ENCODE peak calls at places on chromosomes 13 and 19, in ten cellular contexts. D is HS-5; W is LoVo; T is GM20000; I is stimulated activated CD4-positive, alpha-beta T cell treated with anti-CD3 and anti-CD28 coated beads, Interleukin-4, amount 100 ng/mL, for 48 hours; X is GM12865; Y is type B pancreatic cell; F is HuH-7.5; R is skeletal muscle cell; B is T-cell. K is an unnamed sample.

GRCh38 chr13:36101157-36101556 is 30.0 kb downstream of the DCLK1 start:
- DNase-seq in D (no peak), W (no peak), T (no peak), I (no peak), X (no peak), Y (no peak), F (no peak), R (no peak), B (no peak), K (no peak)

GRCh38 chr13:84255226-84255625 is 373.0 kb upstream of the SLITRK1 start:
- DNase-seq in D (no peak), W (no peak), T (no peak), I (no peak), X (no peak), Y (no peak), F (no peak), R (no peak), B (no peak), K (no peak)

GRCh38 chr19:13169769-13170168 is 19.6 kb downstream of the IER2 start:
- DNase-seq in D (no peak), W (peak; percentile 86), T (no peak), I (no peak), X (no peak), Y (no peak), F (peak; percentile 58), R (no peak), B (no peak), K (no peak)

GRCh38 chr13:72504026-72504925 is 223.2 kb downstream of the MZT1 start:
- DNase-seq in D (no peak), W (no peak), T (no peak), I (no peak), X (no peak), Y (no peak), F (no peak), R (no peak), B (no peak), K (no peak)

GRCh38 chr19:10936661-10937084 is 8.1 kb downstream of the TIMM29 start:
- DNase-seq in D (peak; percentile 69), W (peak; percentile 79), T (peak; percentile 66), I (peak; percentile 15), X (peak; percentile 79), Y (no peak), F (no peak), R (peak; percentile 39), B (peak; percentile 27), K (peak; percentile 62)

GRCh38 chr19:43584484-43584883 is 8.9 kb downstream of the PINLYP start:
- DNase-seq in D (no peak), W (no peak), T (no peak), I (no peak), X (no peak), Y (no peak), F (no peak), R (no peak), B (no peak), K (no peak)

GRCh38 chr13:21752501-21752900 is 81.6 kb downstream of the FGF9 start:
- DNase-seq in D (no peak), W (no peak), T (no peak), I (no peak), X (no peak), Y (no peak), F (no peak), R (no peak), B (no peak), K (no peak)

GRCh38 chr19:36060430-36060829 is 5.7 kb downstream of the WDR62 start:
- DNase-seq in D (no peak), W (no peak), T (peak; percentile 65), I (no peak), X (peak; percentile 36), Y (no peak), F (peak; percentile 73), R (no peak), B (no peak), K (peak; percentile 11)

GRCh38 chr13:31476266-31476665 is 263.1 kb upstream of the RXFP2 start:
- DNase-seq in D (peak; percentile 49), W (no peak), T (no peak), I (no peak), X (no peak), Y (no peak), F (no peak), R (peak; percentile 71), B (no peak), K (no peak)

GRCh38 chr19:18117692-18118378 is 20.3 kb downstream of the MAST3 start:
- DNase-seq in D (peak; percentile 33), W (peak; percentile 93), T (peak; percentile 100), I (peak; percentile 93), X (peak; percentile 95), Y (peak; percentile 96), F (peak; percentile 97), R (no peak), B (peak; percentile 91), K (peak; percentile 76)

GRCh38 chr19:45184115-45184514 is 5.5 kb downstream of the BLOC1S3 start:
- DNase-seq in D (no peak), W (no peak), T (no peak), I (no peak), X (no peak), Y (no peak), F (no peak), R (no peak), B (no peak), K (no peak)

GRCh38 chr13:110923777-110924638 is 9.1 kb upstream of the ANKRD10 start:
- DNase-seq in D (no peak), W (no peak), T (no peak), I (no peak), X (no peak), Y (no peak), F (no peak), R (no peak), B (no peak), K (no peak)

GRCh38 chr13:109990296-109990695 is 203.9 kb upstream of the IRS2 start:
- DNase-seq in D (no peak), W (no peak), T (no peak), I (no peak), X (no peak), Y (no peak), F (no peak), R (no peak), B (no peak), K (no peak)

GRCh38 chr13:45361596-45362206 is 20.7 kb upstream of the TPT1 start:
- DNase-seq in D (peak; percentile 23), W (peak; percentile 82), T (no peak), I (no peak), X (no peak), Y (no peak), F (no peak), R (no peak), B (no peak), K (no peak)

GRCh38 chr13:27419333-27419732 is 5.1 kb upstream of the GTF3A start:
- DNase-seq in D (no peak), W (no peak), T (no peak), I (no peak), X (no peak), Y (no peak), F (no peak), R (no peak), B (no peak), K (no peak)

GRCh38 chr19:45918721-45919120 is 4.1 kb upstream of the NANOS2 start:
- DNase-seq in D (no peak), W (no peak), T (no peak), I (no peak), X (no peak), Y (no peak), F (no peak), R (no peak), B (no peak), K (no peak)

GRCh38 chr13:112161441-112162301 is 94.7 kb downstream of the SOX1 start:
- DNase-seq in D (no peak), W (no peak), T (no peak), I (no peak), X (no peak), Y (no peak), F (no peak), R (no peak), B (no peak), K (no peak)

GRCh38 chr13:96141032-96141431 is 51.1 kb downstream of the HS6ST3 start:
- DNase-seq in D (no peak), W (no peak), T (no peak), I (no peak), X (peak; percentile 11), Y (no peak), F (no peak), R (peak; percentile 12), B (no peak), K (no peak)

GRCh38 chr13:79988573-79988972 is 352.4 kb downstream of the SPRY2 start:
- DNase-seq in D (no peak), W (peak; percentile 66), T (no peak), I (no peak), X (no peak), Y (no peak), F (no peak), R (peak; percentile 65), B (no peak), K (no peak)

GRCh38 chr13:58869566-58869965 is 1238.0 kb downstream of the PCDH17 start:
- DNase-seq in D (no peak), W (no peak), T (no peak), I (no peak), X (no peak), Y (no peak), F (no peak), R (no peak), B (no peak), K (no peak)

GRCh38 chr13:106087201-106087600 is 448.3 kb downstream of the EFNB2 start:
- DNase-seq in D (no peak), W (no peak), T (no peak), I (no peak), X (no peak), Y (no peak), F (no peak), R (no peak), B (no peak), K (no peak)

GRCh38 chr19:14003279-14004051 is 2.7 kb downstream of the RFX1 start:
- DNase-seq in D (no peak), W (no peak), T (peak; percentile 30), I (no peak), X (peak; percentile 47), Y (no peak), F (no peak), R (no peak), B (no peak), K (no peak)

GRCh38 chr13:106523566-106523965 is 11.9 kb downstream of the EFNB2 start:
- DNase-seq in D (no peak), W (no peak), T (no peak), I (no peak), X (no peak), Y (no peak), F (no peak), R (no peak), B (no peak), K (no peak)

GRCh38 chr19:10091892-10092641 is 6.0 kb downstream of the SHFL start:
- DNase-seq in D (no peak), W (no peak), T (no peak), I (no peak), X (peak; percentile 54), Y (no peak), F (no peak), R (no peak), B (no peak), K (no peak)

GRCh38 chr13:26440111-26440510 is 117.4 kb upstream of the WASF3 start:
- DNase-seq in D (no peak), W (no peak), T (no peak), I (no peak), X (no peak), Y (no peak), F (no peak), R (no peak), B (no peak), K (no peak)

GRCh38 chr19:23521471-23521870 is 126.2 kb upstream of the ZNF91 start:
- DNase-seq in D (no peak), W (no peak), T (no peak), I (no peak), X (no peak), Y (no peak), F (no peak), R (no peak), B (no peak), K (no peak)

GRCh38 chr13:45907501-45907900 is 55.9 kb upstream of the SIAH3 start:
- DNase-seq in D (no peak), W (no peak), T (no peak), I (no peak), X (no peak), Y (no peak), F (no peak), R (no peak), B (no peak), K (no peak)

GRCh38 chr19:46068345-46069258 is 27.8 kb upstream of the IGFL4 start:
- DNase-seq in D (peak; percentile 90), W (peak; percentile 97), T (no peak), I (no peak), X (no peak), Y (no peak), F (no peak), R (peak; percentile 61), B (no peak), K (peak; percentile 34)